ENCODE peak calls at places on chromosomes 13 and 19, in nine cellular contexts. U is hypothalamus; F is NAMALWA; I is body of pancreas; O is NCI-H510A; H is bronchial epithelial cell; W is activated CD8-positive, alpha-beta memory T cell treated with anti-CD3 and anti-CD28 coated beads, Interleukin-2, amount 50 U/mL, for 4 hours; K is smooth muscle cell of the brain vasculature; D is NCI-H1048. S is an unnamed sample.

GRCh38 chr19:2034729-2035589 is 16.1 kb downstream of the MKNK2 start:
- DNase-seq in U (no peak), F (peak; percentile 95), I (peak; percentile 62), O (no peak), H (peak; percentile 29), W (peak; percentile 55), K (no peak), D (no peak), S (peak; percentile 85)

GRCh38 chr19:50556236-50557008 is 11.8 kb downstream of the LRRC4B start:
- DNase-seq in U (peak; percentile 79), F (peak; percentile 82), I (peak; percentile 68), O (no peak), H (peak; percentile 3), W (peak; percentile 74), K (peak; percentile 20), D (peak; percentile 21), S (peak; percentile 88)

GRCh38 chr13:50017819-50018218 is 2.6 kb downstream of the KCNRG start:
- DNase-seq in U (no peak), F (no peak), I (no peak), O (no peak), H (no peak), W (no peak), K (no peak), D (no peak), S (no peak)

GRCh38 chr13:97658556-97658955 is 224.6 kb downstream of the RAP2A start:
- DNase-seq in U (no peak), F (no peak), I (no peak), O (no peak), H (no peak), W (no peak), K (no peak), D (no peak), S (no peak)

GRCh38 chr13:30364876-30365275 is 57.4 kb upstream of the UBE2L5 start:
- DNase-seq in U (no peak), F (no peak), I (no peak), O (no peak), H (no peak), W (no peak), K (no peak), D (no peak), S (no peak)

GRCh38 chr19:7829561-7830271 is at the start of gene EVI5L:
- DNase-seq in U (peak; percentile 100), F (peak; percentile 100), I (peak; percentile 100), O (peak; percentile 98), H (peak; percentile 100), W (peak; percentile 100), K (peak; percentile 100), D (peak; percentile 99), S (peak; percentile 99)

GRCh38 chr19:5031231-5032100 is 62.6 kb downstream of the KDM4B start:
- DNase-seq in U (peak; percentile 74), F (peak; percentile 85), I (peak; percentile 82), O (peak; percentile 68), H (peak; percentile 48), W (peak; percentile 84), K (no peak), D (no peak), S (peak; percentile 94)

GRCh38 chr19:34416021-34416545 is 11.9 kb downstream of the PDCD2L start:
- DNase-seq in U (no peak), F (no peak), I (no peak), O (no peak), H (no peak), W (no peak), K (no peak), D (no peak), S (peak; percentile 12)

GRCh38 chr19:1690570-1691307 is 38.3 kb upstream of the TCF3 start:
- DNase-seq in U (no peak), F (peak; percentile 64), I (peak; percentile 32), O (no peak), H (peak; percentile 25), W (peak; percentile 47), K (no peak), D (no peak), S (no peak)

GRCh38 chr19:48617146-48617937 is 1.6 kb downstream of the RPL18 start:
- DNase-seq in U (peak; percentile 24), F (no peak), I (no peak), O (no peak), H (no peak), W (no peak), K (no peak), D (no peak), S (peak; percentile 76)

GRCh38 chr19:30224689-30225606 is 147.2 kb upstream of the ZNF536 start:
- DNase-seq in U (no peak), F (no peak), I (no peak), O (no peak), H (no peak), W (no peak), K (no peak), D (no peak), S (no peak)

GRCh38 chr19:33193864-33194362 is at the start of gene LRP3:
- DNase-seq in U (peak; percentile 57), F (no peak), I (peak; percentile 54), O (peak; percentile 16), H (no peak), W (no peak), K (no peak), D (no peak), S (peak; percentile 79)

GRCh38 chr13:114063545-114064515 is 68.6 kb downstream of the RASA3 start:
- DNase-seq in U (peak; percentile 49), F (no peak), I (peak; percentile 54), O (no peak), H (no peak), W (no peak), K (no peak), D (no peak), S (peak; percentile 93)

GRCh38 chr19:15251010-15251748 is 18.9 kb upstream of the EPHX3 start:
- DNase-seq in U (no peak), F (no peak), I (no peak), O (no peak), H (no peak), W (no peak), K (no peak), D (no peak), S (no peak)

GRCh38 chr13:85286081-85286480 is 513.1 kb downstream of the SLITRK6 start:
- DNase-seq in U (no peak), F (no peak), I (no peak), O (no peak), H (no peak), W (no peak), K (no peak), D (no peak), S (no peak)

GRCh38 chr13:111388851-111389500 is 68.5 kb downstream of the TEX29 start:
- DNase-seq in U (no peak), F (no peak), I (no peak), O (no peak), H (no peak), W (no peak), K (no peak), D (no peak), S (no peak)

GRCh38 chr19:42693760-42694350 is 46.4 kb downstream of the PSG3 start:
- DNase-seq in U (no peak), F (peak; percentile 33), I (peak; percentile 31), O (no peak), H (peak; percentile 46), W (no peak), K (no peak), D (no peak), S (no peak)

GRCh38 chr19:11321206-11322126 is 18.0 kb downstream of the RAB3D start:
- DNase-seq in U (no peak), F (no peak), I (no peak), O (no peak), H (no peak), W (no peak), K (no peak), D (no peak), S (peak; percentile 76)

GRCh38 chr19:5515737-5516136 is 52.0 kb downstream of the TINCR start:
- DNase-seq in U (no peak), F (peak; percentile 33), I (no peak), O (no peak), H (no peak), W (no peak), K (no peak), D (no peak), S (no peak)

GRCh38 chr19:19775891-19776205 is 42.9 kb upstream of the ZNF14 start:
- DNase-seq in U (no peak), F (no peak), I (peak; percentile 48), O (peak; percentile 11), H (no peak), W (no peak), K (no peak), D (no peak), S (no peak)